ENCODE peak calls at places on chromosomes 1 and 21, in eight cellular contexts. L is neural progenitor cell, X is stomach, V is K562, I is Panc1, T is cardiac muscle cell, D is fibroblast of mammary gland, S is fibroblast of villous mesenchyme. C is an unnamed sample.

GRCh38 chr1:45032833-45033232 is 20.8 kb downstream of the UROD start:
- DNase-seq in L (no peak), V (no peak), X (no peak), D (no peak), S (no peak), I (no peak), T (no peak), C (no peak)

GRCh38 chr1:235999259-235999925 is 65.5 kb downstream of the NID1 start:
- DNase-seq in X (no peak), V (peak), L (no peak), T (no peak), S (peak), I (peak), D (peak), C (no peak)

GRCh38 chr1:7954683-7955082 is 6.8 kb upstream of the PARK7 start:
- DNase-seq in L (no peak), V (no peak), S (no peak), D (no peak), X (no peak), I (no peak), T (no peak), C (no peak)

GRCh38 chr1:231357831-231358354 is 19.8 kb downstream of the SPRTN start:
- DNase-seq in L (peak), X (peak), V (peak), S (peak), T (peak), D (peak), I (peak), C (no peak)

GRCh38 chr1:82731216-82731615 is 930.5 kb downstream of the ADGRL2 start:
- DNase-seq in L (no peak), T (no peak), S (no peak), D (no peak), I (no peak), X (no peak), V (no peak), C (no peak)

GRCh38 chr1:29697391-29697780 is 461.1 kb downstream of the PTPRU start:
- DNase-seq in V (no peak), X (no peak), T (no peak), D (no peak), L (no peak), I (no peak), S (no peak), C (no peak)

GRCh38 chr1:93615201-93616150 is 66.2 kb downstream of the BCAR3 start:
- DNase-seq in L (no peak), D (peak), X (no peak), T (no peak), V (peak), I (no peak), S (peak), C (no peak)

GRCh38 chr1:97144527-97144926 is 422.9 kb downstream of the PTBP2 start:
- DNase-seq in I (no peak), S (peak), X (no peak), T (no peak), L (no peak), V (no peak), D (peak), C (no peak)

GRCh38 chr1:157540852-157541251 is 11.5 kb downstream of the FCRL5 start:
- DNase-seq in X (no peak), V (no peak), D (peak), S (no peak), L (no peak), T (no peak), I (no peak), C (no peak)

GRCh38 chr1:182357177-182357576 is 34.4 kb downstream of the GLUL start:
- DNase-seq in V (no peak), X (no peak), S (no peak), L (peak), I (no peak), D (no peak), T (no peak), C (no peak)

GRCh38 chr21:35616090-35616489 is 444.2 kb downstream of the SETD4 start:
- DNase-seq in X (no peak), S (peak), D (peak), I (no peak), L (no peak), V (no peak), T (no peak), C (no peak)

GRCh38 chr1:204011426-204011825 is 61.5 kb upstream of the SOX13 start:
- DNase-seq in I (no peak), T (no peak), X (no peak), L (no peak), D (no peak), S (no peak), V (no peak), C (no peak)

GRCh38 chr1:67058761-67059160 is 4.8 kb upstream of the SLC35D1 start:
- DNase-seq in I (no peak), S (peak), V (no peak), L (no peak), T (no peak), D (peak), X (no peak), C (no peak)

GRCh38 chr1:38273405-38273804 is 226.8 kb upstream of the POU3F1 start:
- DNase-seq in V (no peak), T (no peak), S (no peak), I (no peak), D (no peak), X (no peak), L (no peak), C (no peak)

GRCh38 chr1:186655877-186656276 is 24.3 kb downstream of the PTGS2 start:
- DNase-seq in V (no peak), D (no peak), L (no peak), I (no peak), T (no peak), S (no peak), X (no peak), C (no peak)

GRCh38 chr1:109782514-109782913 is 18.8 kb upstream of the EPS8L3 start:
- DNase-seq in L (no peak), X (no peak), S (peak), D (no peak), V (no peak), I (no peak), T (no peak), C (peak)

GRCh38 chr1:172517545-172517944 is 15.4 kb upstream of the SUCO start:
- DNase-seq in L (no peak), S (no peak), V (no peak), X (no peak), I (no peak), T (no peak), D (no peak), C (no peak)

GRCh38 chr1:65310078-65310587 is 790 bp downstream of the DNAJC6 start:
- DNase-seq in T (no peak), D (no peak), L (no peak), X (no peak), V (peak), S (peak), I (no peak), C (no peak)

GRCh38 chr1:108815566-108815965 is 41.3 kb downstream of the AKNAD1 start:
- DNase-seq in S (no peak), D (peak), T (no peak), V (no peak), X (no peak), I (no peak), L (no peak), C (no peak)

GRCh38 chr1:21324368-21325137 is 34.3 kb upstream of the ECE1 start:
- DNase-seq in T (no peak), S (peak), X (peak), L (no peak), D (peak), V (peak), I (no peak), C (peak)

GRCh38 chr1:13830616-13831280 is 130.8 kb downstream of the PRDM2 start:
- DNase-seq in V (no peak), I (no peak), L (no peak), T (peak), D (no peak), X (no peak), S (peak), C (no peak)

GRCh38 chr1:61450454-61451213 is 274.3 kb downstream of the TM2D1 start:
- DNase-seq in X (no peak), V (no peak), T (no peak), L (no peak), S (peak), D (peak), I (no peak), C (no peak)

GRCh38 chr1:232519186-232519585 is 110.7 kb downstream of the SIPA1L2 start:
- DNase-seq in I (no peak), T (no peak), L (no peak), S (no peak), D (no peak), X (no peak), V (no peak), C (no peak)

GRCh38 chr1:68276448-68276847 is 44.1 kb upstream of the WLS start:
- DNase-seq in T (no peak), X (no peak), L (no peak), I (no peak), S (no peak), V (no peak), D (no peak), C (no peak)

GRCh38 chr1:205326812-205327466 is 5.4 kb upstream of the NUAK2 start:
- DNase-seq in V (no peak), D (no peak), S (no peak), L (no peak), T (peak), I (no peak), X (no peak), C (no peak)

GRCh38 chr21:43733529-43734071 is 14.7 kb downstream of the PDXK start:
- DNase-seq in I (no peak), V (no peak), S (peak), L (no peak), T (no peak), D (peak), X (no peak), C (no peak)

GRCh38 chr1:178241057-178241456 is 147.2 kb downstream of the RASAL2 start:
- DNase-seq in I (no peak), X (no peak), D (peak), V (no peak), S (peak), L (no peak), T (no peak), C (no peak)

DNA sequence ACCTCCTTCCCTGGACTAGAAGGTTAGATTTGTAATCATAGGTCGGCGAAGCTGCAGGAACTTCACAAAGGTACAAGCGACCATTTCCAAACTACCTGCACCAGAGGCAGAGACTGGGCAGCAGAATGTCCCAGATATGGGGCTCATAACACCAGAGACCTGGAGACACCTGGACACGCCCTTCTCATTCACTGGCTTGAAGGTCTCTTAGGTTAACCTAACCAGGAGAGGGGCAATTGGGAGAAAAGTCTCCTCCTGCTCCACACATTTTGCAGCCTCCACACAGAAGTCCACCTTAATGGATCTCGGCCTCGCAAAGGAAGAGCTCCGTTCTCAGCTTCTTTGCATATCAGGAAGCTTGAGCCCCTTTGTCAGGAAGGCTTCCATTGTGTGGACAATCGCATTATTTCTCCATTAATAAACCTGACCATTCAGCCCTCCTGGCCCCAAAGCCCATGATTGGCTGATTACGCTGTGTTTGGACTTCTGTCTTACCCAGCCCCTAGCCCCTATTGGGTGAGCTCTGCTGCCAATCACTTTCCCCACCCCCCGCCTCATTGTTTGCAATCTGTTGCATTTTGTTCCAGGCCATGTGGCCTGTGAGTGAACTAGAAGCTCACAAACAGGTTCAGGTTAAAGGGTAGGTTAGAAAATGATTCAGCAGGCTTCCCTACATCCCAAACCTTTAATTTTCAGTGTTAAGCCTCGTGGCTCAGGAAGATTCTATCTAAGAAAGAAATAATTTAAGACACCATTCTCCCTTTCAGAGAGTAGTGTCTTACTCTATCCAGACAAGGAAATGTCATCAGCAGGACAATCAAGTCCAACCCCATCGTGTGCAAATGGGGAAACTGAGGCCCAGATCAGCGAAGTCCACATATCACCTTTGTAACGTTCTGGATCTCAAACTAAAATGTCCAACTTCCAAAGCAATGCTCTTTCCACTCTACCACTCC is 2.8 kb downstream of the MYCL start:
- DNase-seq in T (peak), I (no peak), X (peak), L (peak), D (peak), V (peak), S (peak), C (peak)
- H3K4me3 ChIP-seq in T (peak), I (no peak), X (no peak), L (peak), D (no peak), V (peak), S (no peak), C (no peak)

DNA sequence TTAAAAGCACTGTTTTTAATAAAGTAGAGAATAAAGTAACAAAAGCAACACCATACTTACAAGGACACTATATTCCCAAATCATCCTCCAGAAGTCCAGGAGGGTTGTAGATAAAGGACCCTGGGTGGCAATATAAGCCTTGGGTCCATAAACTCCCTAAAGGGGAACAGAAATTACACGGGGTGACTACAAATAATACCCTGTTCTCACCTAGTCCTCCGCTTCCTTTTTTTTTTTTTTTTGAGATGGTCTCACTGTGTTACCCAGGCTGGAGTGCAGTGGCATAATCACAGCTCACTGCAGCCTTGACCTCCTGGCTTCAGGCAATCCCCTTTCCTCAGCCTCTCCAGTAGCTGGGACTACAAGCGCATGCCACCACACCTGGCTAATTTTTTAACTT is 13.1 kb downstream of the PTPN22 start:
- DNase-seq in T (no peak), S (no peak), D (no peak), X (no peak), I (no peak), L (no peak), V (no peak), C (no peak)
- H3K4me3 ChIP-seq in T (no peak), S (no peak), D (no peak), X (no peak), I (no peak), L (no peak), V (no peak), C (no peak)

GRCh38 chr1:1213153-1213918 is 617 bp downstream of the TNFRSF4 start:
- DNase-seq in T (no peak), D (no peak), I (no peak), V (no peak), X (peak), S (no peak), L (no peak), C (peak)

GRCh38 chr1:1211541-1212511 is 2.1 kb downstream of the TNFRSF4 start:
- DNase-seq in X (no peak), D (no peak), L (no peak), T (no peak), V (no peak), I (no peak), S (no peak), C (peak)

GRCh38 chr1:1213919-1214599 is at the start of gene TNFRSF4:
- DNase-seq in I (no peak), T (no peak), L (no peak), X (no peak), D (no peak), S (no peak), V (no peak), C (no peak)

GRCh38 chr1:1210726-1211540 is 3.0 kb downstream of the TNFRSF4 start:
- DNase-seq in V (no peak), T (no peak), S (no peak), X (no peak), L (no peak), I (no peak), D (no peak), C (peak)

DNA sequence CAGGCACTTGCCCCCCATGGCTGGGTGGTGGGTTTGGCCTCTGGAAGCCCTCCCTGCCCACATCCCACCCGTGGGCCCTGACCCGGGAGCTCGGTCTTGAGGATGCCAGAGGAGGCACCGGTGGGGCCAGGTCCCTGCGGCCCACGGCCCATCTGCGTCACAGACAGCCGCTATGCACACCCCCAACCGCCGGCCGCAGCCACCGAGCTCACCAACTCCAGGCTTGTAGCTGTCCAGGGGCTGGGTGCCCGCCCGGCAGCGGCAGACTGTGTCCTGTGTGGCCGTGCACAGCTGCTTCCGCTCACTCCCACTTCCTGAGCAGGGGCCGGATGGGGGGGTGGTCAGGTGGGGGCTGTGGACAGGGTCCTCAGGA is 1.2 kb downstream of the TNFRSF4 start:
- DNase-seq in V (no peak), T (no peak), L (no peak), X (peak), D (no peak), I (no peak), S (peak), C (peak)
- H3K4me3 ChIP-seq in V (no peak), T (no peak), L (no peak), X (peak), D (no peak), I (no peak), S (no peak), C (peak)

GRCh38 chr21:33327792-33328433 is 3.1 kb downstream of the IFNAR1 start:
- DNase-seq in D (no peak), T (no peak), I (no peak), X (no peak), S (no peak), L (no peak), V (no peak), C (no peak)
- H3K4me3 ChIP-seq in D (no peak), T (no peak), I (no peak), X (no peak), S (no peak), L (no peak), V (no peak), C (no peak)

GRCh38 chr1:160371691-160372208 is 4.9 kb downstream of the NHLH1 start:
- DNase-seq in I (no peak), X (no peak), T (no peak), D (no peak), S (no peak), V (no peak), L (no peak), C (no peak)
- H3K4me3 ChIP-seq in I (no peak), X (no peak), T (no peak), D (no peak), S (no peak), V (no peak), L (no peak), C (no peak)

GRCh38 chr1:147665521-147665920 is 4.8 kb downstream of the ACP6 start:
- DNase-seq in I (no peak), L (peak), V (no peak), D (peak), T (no peak), X (no peak), S (no peak), C (no peak)
- H3K4me3 ChIP-seq in I (no peak), L (no peak), V (no peak), D (no peak), T (no peak), X (no peak), S (no peak), C (no peak)

GRCh38 chr1:181155339-181155738 is 66.8 kb downstream of the IER5 start:
- DNase-seq in I (no peak), S (no peak), X (no peak), T (no peak), L (no peak), V (no peak), D (no peak), C (no peak)

GRCh38 chr1:181150842-181151241 is 62.3 kb downstream of the IER5 start:
- DNase-seq in I (no peak), D (no peak), V (no peak), S (no peak), X (no peak), T (no peak), L (no peak), C (no peak)

GRCh38 chr1:181151378-181152326 is 63.2 kb downstream of the IER5 start:
- DNase-seq in V (no peak), I (no peak), T (no peak), X (no peak), D (peak), L (no peak), S (peak), C (no peak)

GRCh38 chr1:181153634-181153961 is 65.1 kb downstream of the IER5 start:
- DNase-seq in L (no peak), X (no peak), V (no peak), T (no peak), S (no peak), I (no peak), D (no peak), C (no peak)

GRCh38 chr1:181152892-181153633 is 64.6 kb downstream of the IER5 start:
- DNase-seq in L (peak), I (no peak), T (peak), S (peak), V (peak), X (peak), D (peak), C (peak)
- H3K4me3 ChIP-seq in L (no peak), I (no peak), T (no peak), S (no peak), V (no peak), X (no peak), D (no peak), C (no peak)

C was measured in pancreas.